ENCODE peak calls at places on chromosomes 3 and 15, in ten cellular contexts. M, W, S, G, P, K, Y, T, U and N are unnamed samples. For H3K4me1, the result is how much of the 10 kb centered on the place peaks cover.

GRCh38 chr3:155102329-155102728 is 22.2 kb downstream of the MME start:
- DNase-seq in M (no peak), W (no peak), S (no peak), G (no peak), P (no peak), K (no peak), Y (no peak), T (no peak), U (no peak), N (no peak)

GRCh38 chr15:74319596-74320357 is 47.7 kb downstream of the CYP11A1 start:
- DNase-seq in M (no peak), W (no peak), S (peak), G (no peak), P (peak), K (no peak), Y (no peak), T (no peak), U (no peak), N (no peak)

GRCh38 chr15:56792211-56792610 is 58.9 kb upstream of the ZNF280D start:
- DNase-seq in M (no peak), W (no peak), S (no peak), G (no peak), P (no peak), K (no peak), Y (no peak), T (no peak), U (no peak), N (no peak)

GRCh38 chr15:58731756-58732535 is 17.6 kb downstream of the ADAM10 start:
- DNase-seq in M (peak), W (no peak), S (no peak), G (peak), P (peak), K (peak), Y (no peak), T (peak), U (no peak), N (no peak)

GRCh38 chr15:80474751-80475295 is 70.6 kb downstream of the ARNT2 start:
- DNase-seq in M (no peak), W (no peak), S (no peak), G (no peak), P (no peak), K (no peak), Y (no peak), T (no peak), U (no peak), N (no peak)

GRCh38 chr3:8554725-8555621 is 53.4 kb downstream of the LMCD1 start:
- DNase-seq in M (peak), W (peak), S (peak), G (no peak), P (peak), K (peak), Y (no peak), T (no peak), U (peak), N (no peak)

GRCh38 chr3:159082514-159082913 is 280.7 kb downstream of the MFSD1 start:
- DNase-seq in M (no peak), W (no peak), S (no peak), G (no peak), P (no peak), K (no peak), Y (no peak), T (peak), U (no peak), N (no peak)

GRCh38 chr15:101207867-101208288 is 44.0 kb downstream of the CHSY1 start:
- DNase-seq in M (no peak), W (no peak), S (no peak), G (no peak), P (no peak), K (no peak), Y (no peak), T (peak), U (no peak), N (no peak)

GRCh38 chr3:113783980-113784379 is 37.1 kb downstream of the ATP6V1A start:
- DNase-seq in M (no peak), W (no peak), S (no peak), G (no peak), P (peak), K (no peak), Y (no peak), T (no peak), U (no peak), N (no peak)

GRCh38 chr3:71885001-71885400 is 100.1 kb upstream of the PROK2 start:
- DNase-seq in M (no peak), W (no peak), S (peak), G (no peak), P (no peak), K (no peak), Y (no peak), T (no peak), U (no peak), N (no peak)

GRCh38 chr3:192011137-192011536 is 550.2 kb downstream of the PYDC2 start:
- DNase-seq in M (no peak), W (no peak), S (no peak), G (no peak), P (no peak), K (no peak), Y (no peak), T (peak), U (no peak), N (no peak)

GRCh38 chr3:105938101-105938500 is 69.3 kb upstream of the CBLB start:
- DNase-seq in M (peak), W (no peak), S (no peak), G (no peak), P (no peak), K (no peak), Y (no peak), T (peak), U (no peak), N (no peak)

GRCh38 chr15:60735559-60736047 is 256.7 kb upstream of the ICE2 start:
- DNase-seq in M (peak), W (no peak), S (no peak), G (no peak), P (no peak), K (no peak), Y (no peak), T (no peak), U (no peak), N (no peak)

GRCh38 chr15:89150286-89150685 is 62.0 kb downstream of the ABHD2 start:
- DNase-seq in M (no peak), W (no peak), S (no peak), G (no peak), P (no peak), K (no peak), Y (no peak), T (no peak), U (no peak), N (no peak)

GRCh38 chr15:67175643-67176071 is 78.8 kb downstream of the AAGAB start:
- DNase-seq in M (peak), W (peak), S (peak), G (no peak), P (no peak), K (no peak), Y (no peak), T (no peak), U (no peak), N (no peak)

GRCh38 chr15:68621535-68621934 is 42.7 kb downstream of the CORO2B start:
- DNase-seq in M (no peak), W (no peak), S (no peak), G (no peak), P (no peak), K (no peak), Y (no peak), T (no peak), U (no peak), N (no peak)

GRCh38 chr15:88300861-88301260 is 44.3 kb upstream of the NTRK3 start:
- DNase-seq in M (no peak), W (no peak), S (no peak), G (no peak), P (no peak), K (no peak), Y (no peak), T (no peak), U (no peak), N (no peak)

GRCh38 chr15:25863067-25863967 is at the start of gene ATP10A:
- DNase-seq in M (no peak), W (peak), S (peak), G (no peak), P (peak), K (peak), Y (peak), T (no peak), U (no peak), N (peak)

GRCh38 chr3:59555593-59556315 is 505.9 kb upstream of the CFAP20DC start:
- DNase-seq in M (no peak), W (no peak), S (no peak), G (no peak), P (no peak), K (no peak), Y (no peak), T (peak), U (no peak), N (no peak)

GRCh38 chr15:85282504-85283115 is 97.8 kb upstream of the AKAP13 start:
- DNase-seq in M (no peak), W (peak), S (no peak), G (no peak), P (peak), K (no peak), Y (no peak), T (peak), U (no peak), N (no peak)

GRCh38 chr3:45127130-45127822 is 18.9 kb downstream of the CDCP1 start:
- DNase-seq in M (no peak), W (no peak), S (no peak), G (no peak), P (no peak), K (no peak), Y (no peak), T (peak), U (no peak), N (no peak)

GRCh38 chr3:132380979-132381944 is 36.0 kb upstream of the DNAJC13 start:
- DNase-seq in M (no peak), W (no peak), S (peak), G (no peak), P (no peak), K (no peak), Y (no peak), T (no peak), U (peak), N (no peak)

GRCh38 chr3:25962255-25962654 is 172.4 kb downstream of the OXSM start:
- DNase-seq in M (peak), W (no peak), S (peak), G (no peak), P (no peak), K (no peak), Y (no peak), T (peak), U (no peak), N (no peak)

GRCh38 chr15:70449311-70450141 is 313.8 kb downstream of the UACA start:
- DNase-seq in M (no peak), W (no peak), S (no peak), G (no peak), P (no peak), K (no peak), Y (no peak), T (no peak), U (no peak), N (no peak)

GRCh38 chr3:28912120-28912885 is 368.6 kb upstream of the RBMS3 start:
- DNase-seq in M (no peak), W (no peak), S (no peak), G (no peak), P (peak), K (no peak), Y (no peak), T (no peak), U (no peak), N (no peak)

GRCh38 chr3:7874116-7874515 is 627.5 kb upstream of the LMCD1 start:
- DNase-seq in M (no peak), W (no peak), S (no peak), G (no peak), P (no peak), K (no peak), Y (no peak), T (no peak), U (no peak), N (no peak)

GRCh38 chr3:37722477-37722876 is 139.2 kb upstream of the CTDSPL start:
- DNase-seq in M (no peak), W (no peak), S (no peak), G (no peak), P (no peak), K (no peak), Y (no peak), T (no peak), U (no peak), N (no peak)

GRCh38 chr3:125651246-125651645 is 55.9 kb upstream of the OSBPL11 start:
- DNase-seq in M (no peak), W (no peak), S (no peak), G (no peak), P (no peak), K (no peak), Y (no peak), T (peak), U (no peak), N (no peak)

GRCh38 chr3:45568848-45569247 is 25.7 kb upstream of the LIMD1 start:
- DNase-seq in M (no peak), W (no peak), S (no peak), G (no peak), P (no peak), K (no peak), Y (no peak), T (no peak), U (no peak), N (no peak)

GRCh38 chr3:50441818-50442217 is 61.6 kb downstream of the CACNA2D2 start:
- DNase-seq in M (no peak), W (no peak), S (no peak), G (no peak), P (no peak), K (no peak), Y (no peak), T (no peak), U (no peak), N (no peak)

GRCh38 chr15:71219646-71220045 is 104.4 kb downstream of the THSD4 start:
- DNase-seq in M (no peak), W (no peak), S (no peak), G (no peak), P (peak), K (no peak), Y (no peak), T (peak), U (no peak), N (no peak)

GRCh38 chr15:101156509-101157159 is 95.2 kb downstream of the CHSY1 start:
- DNase-seq in M (no peak), W (no peak), S (no peak), G (no peak), P (peak), K (no peak), Y (no peak), T (no peak), U (no peak), N (no peak)

GRCh38 chr3:8621141-8621540 is 23.5 kb downstream of the SSUH2 start:
- DNase-seq in M (no peak), W (no peak), S (no peak), G (no peak), P (no peak), K (no peak), Y (no peak), T (no peak), U (peak), N (no peak)

GRCh38 chr3:69838696-69839515 is 99.6 kb downstream of the MITF start:
- DNase-seq in M (no peak), W (no peak), S (no peak), G (no peak), P (peak), K (peak), Y (no peak), T (no peak), U (no peak), N (no peak)

GRCh38 chr3:27728195-27729087 is 6.3 kb upstream of the EOMES start:
- DNase-seq in M (no peak), W (no peak), S (peak), G (peak), P (no peak), K (peak), Y (no peak), T (no peak), U (no peak), N (no peak)
- H3K4me1 ChIP-seq in M (under half), W (under half), S (under half), G (under half), P (under half), K (under half), Y (under half), T (under half), U (under half), N (under half)

GRCh38 chr3:46988616-46989015 is 9.2 kb downstream of the NBEAL2 start:
- DNase-seq in M (no peak), W (peak), S (no peak), G (no peak), P (no peak), K (no peak), Y (no peak), T (no peak), U (peak), N (no peak)

GRCh38 chr3:46986782-46987484 is 7.5 kb downstream of the NBEAL2 start:
- DNase-seq in M (peak), W (peak), S (no peak), G (no peak), P (no peak), K (peak), Y (no peak), T (no peak), U (peak), N (peak)

GRCh38 chr3:46989146-46989810 is 9.8 kb downstream of the NBEAL2 start:
- DNase-seq in M (no peak), W (peak), S (peak), G (peak), P (no peak), K (no peak), Y (no peak), T (no peak), U (peak), N (no peak)

GRCh38 chr3:46986055-46986730 is 6.7 kb downstream of the NBEAL2 start:
- DNase-seq in M (no peak), W (no peak), S (no peak), G (no peak), P (no peak), K (no peak), Y (no peak), T (no peak), U (peak), N (no peak)

DNA sequence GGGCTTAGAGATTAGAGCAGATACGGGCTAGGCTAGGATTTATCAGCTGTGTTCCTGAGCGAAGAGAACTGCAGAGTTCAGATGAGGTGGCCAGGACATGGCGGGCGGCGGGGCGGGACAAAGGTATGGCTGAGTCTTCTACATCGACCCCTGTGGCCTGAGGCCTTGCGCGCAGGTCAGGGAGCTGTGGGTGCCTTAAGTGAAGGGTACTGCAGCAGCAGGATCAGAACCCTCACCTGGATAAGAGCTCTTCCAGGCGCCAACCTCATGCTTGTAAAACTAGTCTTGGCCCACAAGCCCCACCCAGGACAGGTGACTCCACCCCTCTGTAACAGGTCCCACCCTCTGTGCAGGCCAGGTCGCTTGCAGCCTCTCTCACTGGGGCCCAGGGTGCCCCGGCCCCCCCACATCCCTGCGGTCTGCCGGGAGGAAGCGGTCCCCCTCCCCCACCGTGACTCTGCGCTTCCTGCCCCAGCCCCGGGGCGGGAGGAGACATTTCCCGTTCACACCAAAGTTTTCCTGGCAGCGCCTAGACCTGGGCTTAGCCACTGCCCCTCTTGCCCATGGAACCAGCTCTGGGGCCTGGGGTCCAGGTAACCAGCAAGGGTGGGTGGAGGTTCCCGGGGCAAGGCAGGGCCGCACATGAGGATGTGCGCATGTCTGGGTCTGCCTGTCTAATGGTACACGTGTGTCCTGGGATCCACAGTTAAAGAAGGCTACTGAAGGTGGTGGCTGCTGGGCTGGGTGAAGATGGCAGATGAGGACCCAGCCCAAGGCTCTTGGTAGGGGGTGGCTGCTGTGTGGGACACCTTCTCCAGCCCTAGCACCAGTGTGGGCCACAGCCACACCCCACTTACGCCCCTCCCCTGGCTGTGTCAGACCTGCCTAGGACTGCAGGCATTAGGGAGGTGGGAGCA is 8.3 kb downstream of the NBEAL2 start:
- DNase-seq in M (peak), W (peak), S (peak), G (peak), P (no peak), K (no peak), Y (peak), T (peak), U (peak), N (peak)
- H3K4me3 ChIP-seq in M (no peak), W (peak), S (no peak), G (peak), P (no peak), K (no peak), Y (peak), T (no peak), U (no peak), N (peak)

DNA sequence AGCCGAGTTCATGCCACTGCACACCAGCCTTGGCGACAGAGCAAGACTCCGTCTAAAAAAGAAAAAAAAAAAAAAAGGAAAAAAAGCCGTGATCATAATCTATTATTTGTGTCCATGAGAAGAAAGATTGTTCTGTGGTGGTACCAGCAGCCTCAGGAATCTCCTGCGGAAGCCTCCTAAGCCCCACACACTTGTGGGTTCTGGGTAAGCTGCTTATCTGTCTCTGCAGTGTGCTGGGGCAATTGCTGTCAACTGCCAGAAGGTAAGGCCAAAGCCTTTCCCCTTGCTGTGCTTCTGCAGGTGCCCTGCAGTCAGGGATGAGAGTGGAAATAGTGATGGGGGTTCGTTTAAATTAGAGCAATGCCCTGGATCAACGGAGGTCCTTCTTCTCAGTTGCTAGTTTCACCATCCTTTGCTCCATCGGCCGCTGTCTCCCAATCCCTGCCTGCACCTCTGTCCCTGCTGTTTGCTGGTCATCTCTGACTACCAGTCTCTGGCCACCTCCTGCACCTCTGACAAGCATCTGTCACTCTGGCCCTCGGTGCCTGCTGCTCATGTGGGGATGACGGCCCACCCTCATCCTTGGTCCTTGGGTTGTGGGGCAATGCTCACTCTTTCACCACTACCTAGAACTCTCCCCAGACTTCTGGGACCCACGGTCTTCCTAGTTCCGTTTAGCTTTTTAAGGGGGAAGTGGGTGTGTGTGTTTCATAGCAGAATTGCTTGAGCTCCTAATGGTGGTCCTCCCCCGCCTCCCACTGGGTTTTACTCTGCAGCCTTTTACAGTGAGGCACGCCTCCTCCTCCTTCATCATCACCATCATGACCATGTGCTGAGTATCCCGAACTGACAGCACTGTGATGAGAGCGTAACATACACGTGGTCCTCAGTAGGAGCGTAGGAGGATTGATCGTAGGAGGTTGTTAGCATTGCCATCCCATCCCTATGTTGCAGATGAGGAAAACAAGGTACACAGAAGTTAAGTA is 25.5 kb downstream of the CHRD start:
- DNase-seq in M (no peak), W (no peak), S (no peak), G (no peak), P (no peak), K (no peak), Y (no peak), T (no peak), U (peak), N (no peak)
- H3K4me1 ChIP-seq in M (under half), W (under half), S (under half), G (under half), P (under half), K (under half), Y (under half), T (under half), U (under half), N (under half)

DNA sequence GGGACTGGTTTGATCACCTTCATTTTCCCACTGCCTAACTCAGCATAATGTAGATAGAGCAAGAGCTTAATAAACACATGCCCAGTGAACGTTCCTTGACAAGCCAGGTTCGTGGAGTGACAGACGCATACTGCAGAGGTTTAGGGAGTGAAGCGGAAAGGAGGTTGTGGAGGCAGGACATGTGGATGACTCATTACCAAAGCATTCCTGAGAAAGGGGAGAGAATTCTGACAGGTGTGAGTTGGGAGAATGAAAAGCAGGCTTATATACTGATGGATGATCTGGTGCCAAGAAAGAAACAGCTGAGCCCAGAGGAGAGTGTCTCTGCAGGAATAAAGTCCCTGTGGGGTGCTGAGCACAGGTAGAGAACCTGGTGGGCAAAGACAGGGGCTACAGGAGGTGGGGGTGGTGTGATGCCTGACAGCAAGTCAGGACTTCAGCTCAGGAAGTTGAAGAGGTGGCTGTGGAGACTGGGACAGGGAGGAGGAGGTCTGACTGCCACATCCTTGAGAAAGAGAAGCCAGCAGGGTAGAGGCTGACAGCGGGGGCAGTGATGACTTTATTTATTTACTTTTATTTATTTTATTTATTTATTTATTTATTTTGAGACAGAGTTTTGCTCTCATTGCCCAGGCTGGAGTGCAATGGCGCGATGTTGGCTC is 2.4 kb upstream of the RPL29 start:
- DNase-seq in M (peak), W (no peak), S (peak), G (no peak), P (no peak), K (no peak), Y (no peak), T (peak), U (no peak), N (no peak)
- H3K4me3 ChIP-seq in M (no peak), W (no peak), S (no peak), G (no peak), P (no peak), K (no peak), Y (no peak), T (no peak), U (no peak), N (no peak)